ENCODE peak calls at places on chromosomes 16 and 17, in nine cellular contexts. One of them, this sample, is unnamed.

GRCh38 chr17:70021726-70022125 is 53.3 kb upstream of the KCNJ16 start:
- DNase-seq in stimulated activated naive CD8-positive, alpha-beta T cell treated with anti-CD3 and anti-CD28 coated beads, Interleukin-15, Interleukin-2, amounts not matched to agents 100 U/mL and 50 U/mL, for 24 hours: no peak
- DNase-seq in iPS DF 19.7: no peak
- DNase-seq in stimulated activated CD8-positive, alpha-beta memory T cell treated with anti-CD3 and anti-CD28 coated beads, Interleukin-2, amount 100 ng/mL, for 48 hours: no peak
- DNase-seq in T-helper 9 cell: no peak
- DNase-seq in endothelial cell: no peak
- DNase-seq in retinal pigment epithelial cell: peak
- DNase-seq in fibroblast of mammary gland: peak
- DNase-seq in pons: no peak
- DNase-seq in this sample: no peak

GRCh38 chr16:31099860-31100638 is 5.5 kb upstream of the VKORC1 start:
- DNase-seq in stimulated activated naive CD8-positive, alpha-beta T cell treated with anti-CD3 and anti-CD28 coated beads, Interleukin-15, Interleukin-2, amounts not matched to agents 100 U/mL and 50 U/mL, for 24 hours: no peak
- DNase-seq in iPS DF 19.7: no peak
- DNase-seq in stimulated activated CD8-positive, alpha-beta memory T cell treated with anti-CD3 and anti-CD28 coated beads, Interleukin-2, amount 100 ng/mL, for 48 hours: no peak
- DNase-seq in T-helper 9 cell: no peak
- DNase-seq in endothelial cell: no peak
- DNase-seq in retinal pigment epithelial cell: no peak
- DNase-seq in fibroblast of mammary gland: peak
- DNase-seq in pons: no peak
- DNase-seq in this sample: no peak

GRCh38 chr17:49695698-49696232 is 12.0 kb downstream of the SLC35B1 start:
- DNase-seq in stimulated activated naive CD8-positive, alpha-beta T cell treated with anti-CD3 and anti-CD28 coated beads, Interleukin-15, Interleukin-2, amounts not matched to agents 100 U/mL and 50 U/mL, for 24 hours: no peak
- DNase-seq in iPS DF 19.7: no peak
- DNase-seq in stimulated activated CD8-positive, alpha-beta memory T cell treated with anti-CD3 and anti-CD28 coated beads, Interleukin-2, amount 100 ng/mL, for 48 hours: no peak
- DNase-seq in T-helper 9 cell: no peak
- DNase-seq in endothelial cell: no peak
- DNase-seq in retinal pigment epithelial cell: no peak
- DNase-seq in fibroblast of mammary gland: no peak
- DNase-seq in pons: no peak
- DNase-seq in this sample: no peak

GRCh38 chr16:86697715-86698114 is 119.4 kb downstream of the FOXL1 start:
- DNase-seq in stimulated activated naive CD8-positive, alpha-beta T cell treated with anti-CD3 and anti-CD28 coated beads, Interleukin-15, Interleukin-2, amounts not matched to agents 100 U/mL and 50 U/mL, for 24 hours: no peak
- DNase-seq in iPS DF 19.7: no peak
- DNase-seq in stimulated activated CD8-positive, alpha-beta memory T cell treated with anti-CD3 and anti-CD28 coated beads, Interleukin-2, amount 100 ng/mL, for 48 hours: no peak
- DNase-seq in T-helper 9 cell: no peak
- DNase-seq in endothelial cell: no peak
- DNase-seq in retinal pigment epithelial cell: no peak
- DNase-seq in fibroblast of mammary gland: peak
- DNase-seq in pons: no peak
- DNase-seq in this sample: no peak

GRCh38 chr16:88772871-88773811 is 11.9 kb downstream of the PIEZO1 start:
- DNase-seq in stimulated activated naive CD8-positive, alpha-beta T cell treated with anti-CD3 and anti-CD28 coated beads, Interleukin-15, Interleukin-2, amounts not matched to agents 100 U/mL and 50 U/mL, for 24 hours: no peak
- DNase-seq in iPS DF 19.7: no peak
- DNase-seq in stimulated activated CD8-positive, alpha-beta memory T cell treated with anti-CD3 and anti-CD28 coated beads, Interleukin-2, amount 100 ng/mL, for 48 hours: no peak
- DNase-seq in T-helper 9 cell: no peak
- DNase-seq in endothelial cell: no peak
- DNase-seq in retinal pigment epithelial cell: no peak
- DNase-seq in fibroblast of mammary gland: peak
- DNase-seq in pons: no peak
- DNase-seq in this sample: no peak

GRCh38 chr17:55278173-55278748 is 13.5 kb downstream of the HLF start:
- DNase-seq in stimulated activated naive CD8-positive, alpha-beta T cell treated with anti-CD3 and anti-CD28 coated beads, Interleukin-15, Interleukin-2, amounts not matched to agents 100 U/mL and 50 U/mL, for 24 hours: no peak
- DNase-seq in iPS DF 19.7: no peak
- DNase-seq in stimulated activated CD8-positive, alpha-beta memory T cell treated with anti-CD3 and anti-CD28 coated beads, Interleukin-2, amount 100 ng/mL, for 48 hours: no peak
- DNase-seq in T-helper 9 cell: no peak
- DNase-seq in endothelial cell: no peak
- DNase-seq in retinal pigment epithelial cell: no peak
- DNase-seq in fibroblast of mammary gland: no peak
- DNase-seq in pons: no peak
- DNase-seq in this sample: no peak

GRCh38 chr17:57350266-57350665 is 93.9 kb downstream of the MSI2 start:
- DNase-seq in stimulated activated naive CD8-positive, alpha-beta T cell treated with anti-CD3 and anti-CD28 coated beads, Interleukin-15, Interleukin-2, amounts not matched to agents 100 U/mL and 50 U/mL, for 24 hours: no peak
- DNase-seq in iPS DF 19.7: no peak
- DNase-seq in stimulated activated CD8-positive, alpha-beta memory T cell treated with anti-CD3 and anti-CD28 coated beads, Interleukin-2, amount 100 ng/mL, for 48 hours: no peak
- DNase-seq in T-helper 9 cell: no peak
- DNase-seq in endothelial cell: no peak
- DNase-seq in retinal pigment epithelial cell: no peak
- DNase-seq in fibroblast of mammary gland: no peak
- DNase-seq in pons: no peak
- DNase-seq in this sample: no peak

GRCh38 chr16:31452631-31453106 is 6.6 kb upstream of the ARMC5 start:
- DNase-seq in stimulated activated naive CD8-positive, alpha-beta T cell treated with anti-CD3 and anti-CD28 coated beads, Interleukin-15, Interleukin-2, amounts not matched to agents 100 U/mL and 50 U/mL, for 24 hours: no peak
- DNase-seq in iPS DF 19.7: no peak
- DNase-seq in stimulated activated CD8-positive, alpha-beta memory T cell treated with anti-CD3 and anti-CD28 coated beads, Interleukin-2, amount 100 ng/mL, for 48 hours: no peak
- DNase-seq in T-helper 9 cell: no peak
- DNase-seq in endothelial cell: no peak
- DNase-seq in retinal pigment epithelial cell: peak
- DNase-seq in fibroblast of mammary gland: peak
- DNase-seq in pons: peak
- DNase-seq in this sample: no peak

GRCh38 chr17:70242781-70243437 is 73.6 kb downstream of the KCNJ2 start:
- DNase-seq in stimulated activated naive CD8-positive, alpha-beta T cell treated with anti-CD3 and anti-CD28 coated beads, Interleukin-15, Interleukin-2, amounts not matched to agents 100 U/mL and 50 U/mL, for 24 hours: no peak
- DNase-seq in iPS DF 19.7: no peak
- DNase-seq in stimulated activated CD8-positive, alpha-beta memory T cell treated with anti-CD3 and anti-CD28 coated beads, Interleukin-2, amount 100 ng/mL, for 48 hours: no peak
- DNase-seq in T-helper 9 cell: no peak
- DNase-seq in endothelial cell: no peak
- DNase-seq in retinal pigment epithelial cell: no peak
- DNase-seq in fibroblast of mammary gland: peak
- DNase-seq in pons: no peak
- DNase-seq in this sample: no peak

GRCh38 chr16:47198180-47198575 is 54.4 kb upstream of the NETO2 start:
- DNase-seq in stimulated activated naive CD8-positive, alpha-beta T cell treated with anti-CD3 and anti-CD28 coated beads, Interleukin-15, Interleukin-2, amounts not matched to agents 100 U/mL and 50 U/mL, for 24 hours: no peak
- DNase-seq in iPS DF 19.7: no peak
- DNase-seq in stimulated activated CD8-positive, alpha-beta memory T cell treated with anti-CD3 and anti-CD28 coated beads, Interleukin-2, amount 100 ng/mL, for 48 hours: no peak
- DNase-seq in T-helper 9 cell: no peak
- DNase-seq in endothelial cell: no peak
- DNase-seq in retinal pigment epithelial cell: no peak
- DNase-seq in fibroblast of mammary gland: peak
- DNase-seq in pons: no peak
- DNase-seq in this sample: no peak

GRCh38 chr17:10797848-10798328 is 6.0 kb downstream of the TMEM238L start:
- DNase-seq in stimulated activated naive CD8-positive, alpha-beta T cell treated with anti-CD3 and anti-CD28 coated beads, Interleukin-15, Interleukin-2, amounts not matched to agents 100 U/mL and 50 U/mL, for 24 hours: no peak
- DNase-seq in iPS DF 19.7: no peak
- DNase-seq in stimulated activated CD8-positive, alpha-beta memory T cell treated with anti-CD3 and anti-CD28 coated beads, Interleukin-2, amount 100 ng/mL, for 48 hours: no peak
- DNase-seq in T-helper 9 cell: no peak
- DNase-seq in endothelial cell: no peak
- DNase-seq in retinal pigment epithelial cell: no peak
- DNase-seq in fibroblast of mammary gland: no peak
- DNase-seq in pons: no peak
- DNase-seq in this sample: no peak

GRCh38 chr17:79777166-79777843 is 643 bp upstream of the CBX2 start:
- DNase-seq in stimulated activated naive CD8-positive, alpha-beta T cell treated with anti-CD3 and anti-CD28 coated beads, Interleukin-15, Interleukin-2, amounts not matched to agents 100 U/mL and 50 U/mL, for 24 hours: peak
- DNase-seq in iPS DF 19.7: no peak
- DNase-seq in stimulated activated CD8-positive, alpha-beta memory T cell treated with anti-CD3 and anti-CD28 coated beads, Interleukin-2, amount 100 ng/mL, for 48 hours: no peak
- DNase-seq in T-helper 9 cell: no peak
- DNase-seq in endothelial cell: peak
- DNase-seq in retinal pigment epithelial cell: no peak
- DNase-seq in fibroblast of mammary gland: peak
- DNase-seq in pons: peak
- DNase-seq in this sample: no peak

GRCh38 chr16:1708768-1709180 is 2.8 kb downstream of the MAPK8IP3 start:
- DNase-seq in stimulated activated naive CD8-positive, alpha-beta T cell treated with anti-CD3 and anti-CD28 coated beads, Interleukin-15, Interleukin-2, amounts not matched to agents 100 U/mL and 50 U/mL, for 24 hours: no peak
- DNase-seq in iPS DF 19.7: no peak
- DNase-seq in stimulated activated CD8-positive, alpha-beta memory T cell treated with anti-CD3 and anti-CD28 coated beads, Interleukin-2, amount 100 ng/mL, for 48 hours: no peak
- DNase-seq in T-helper 9 cell: no peak
- DNase-seq in endothelial cell: no peak
- DNase-seq in retinal pigment epithelial cell: no peak
- DNase-seq in fibroblast of mammary gland: peak
- DNase-seq in pons: no peak
- DNase-seq in this sample: no peak

GRCh38 chr17:36550491-36551417 is 6.0 kb downstream of the GGNBP2 start:
- DNase-seq in stimulated activated naive CD8-positive, alpha-beta T cell treated with anti-CD3 and anti-CD28 coated beads, Interleukin-15, Interleukin-2, amounts not matched to agents 100 U/mL and 50 U/mL, for 24 hours: no peak
- DNase-seq in iPS DF 19.7: no peak
- DNase-seq in stimulated activated CD8-positive, alpha-beta memory T cell treated with anti-CD3 and anti-CD28 coated beads, Interleukin-2, amount 100 ng/mL, for 48 hours: no peak
- DNase-seq in T-helper 9 cell: no peak
- DNase-seq in endothelial cell: no peak
- DNase-seq in retinal pigment epithelial cell: no peak
- DNase-seq in fibroblast of mammary gland: no peak
- DNase-seq in pons: peak
- DNase-seq in this sample: no peak

GRCh38 chr17:4537451-4538235 is 17.5 kb downstream of the MYBBP1A start:
- DNase-seq in stimulated activated naive CD8-positive, alpha-beta T cell treated with anti-CD3 and anti-CD28 coated beads, Interleukin-15, Interleukin-2, amounts not matched to agents 100 U/mL and 50 U/mL, for 24 hours: no peak
- DNase-seq in iPS DF 19.7: no peak
- DNase-seq in stimulated activated CD8-positive, alpha-beta memory T cell treated with anti-CD3 and anti-CD28 coated beads, Interleukin-2, amount 100 ng/mL, for 48 hours: no peak
- DNase-seq in T-helper 9 cell: no peak
- DNase-seq in endothelial cell: no peak
- DNase-seq in retinal pigment epithelial cell: no peak
- DNase-seq in fibroblast of mammary gland: no peak
- DNase-seq in pons: peak
- DNase-seq in this sample: no peak

GRCh38 chr16:77794586-77794985 is 6.2 kb downstream of the VAT1L start:
- DNase-seq in stimulated activated naive CD8-positive, alpha-beta T cell treated with anti-CD3 and anti-CD28 coated beads, Interleukin-15, Interleukin-2, amounts not matched to agents 100 U/mL and 50 U/mL, for 24 hours: no peak
- DNase-seq in iPS DF 19.7: no peak
- DNase-seq in stimulated activated CD8-positive, alpha-beta memory T cell treated with anti-CD3 and anti-CD28 coated beads, Interleukin-2, amount 100 ng/mL, for 48 hours: no peak
- DNase-seq in T-helper 9 cell: no peak
- DNase-seq in endothelial cell: no peak
- DNase-seq in retinal pigment epithelial cell: no peak
- DNase-seq in fibroblast of mammary gland: peak
- DNase-seq in pons: no peak
- DNase-seq in this sample: no peak

GRCh38 chr16:27374794-27375499 is 27.0 kb upstream of the IL21R start:
- DNase-seq in stimulated activated naive CD8-positive, alpha-beta T cell treated with anti-CD3 and anti-CD28 coated beads, Interleukin-15, Interleukin-2, amounts not matched to agents 100 U/mL and 50 U/mL, for 24 hours: peak
- DNase-seq in iPS DF 19.7: peak
- DNase-seq in stimulated activated CD8-positive, alpha-beta memory T cell treated with anti-CD3 and anti-CD28 coated beads, Interleukin-2, amount 100 ng/mL, for 48 hours: peak
- DNase-seq in T-helper 9 cell: peak
- DNase-seq in endothelial cell: peak
- DNase-seq in retinal pigment epithelial cell: no peak
- DNase-seq in fibroblast of mammary gland: peak
- DNase-seq in pons: peak
- DNase-seq in this sample: peak

GRCh38 chr16:87506423-87507350 is 13.9 kb upstream of the ZCCHC14 start:
- DNase-seq in stimulated activated naive CD8-positive, alpha-beta T cell treated with anti-CD3 and anti-CD28 coated beads, Interleukin-15, Interleukin-2, amounts not matched to agents 100 U/mL and 50 U/mL, for 24 hours: no peak
- DNase-seq in iPS DF 19.7: no peak
- DNase-seq in stimulated activated CD8-positive, alpha-beta memory T cell treated with anti-CD3 and anti-CD28 coated beads, Interleukin-2, amount 100 ng/mL, for 48 hours: no peak
- DNase-seq in T-helper 9 cell: no peak
- DNase-seq in endothelial cell: no peak
- DNase-seq in retinal pigment epithelial cell: no peak
- DNase-seq in fibroblast of mammary gland: no peak
- DNase-seq in pons: peak
- DNase-seq in this sample: no peak

GRCh38 chr17:81731271-81731670 is 19.2 kb downstream of the SLC25A10 start:
- DNase-seq in stimulated activated naive CD8-positive, alpha-beta T cell treated with anti-CD3 and anti-CD28 coated beads, Interleukin-15, Interleukin-2, amounts not matched to agents 100 U/mL and 50 U/mL, for 24 hours: no peak
- DNase-seq in iPS DF 19.7: no peak
- DNase-seq in stimulated activated CD8-positive, alpha-beta memory T cell treated with anti-CD3 and anti-CD28 coated beads, Interleukin-2, amount 100 ng/mL, for 48 hours: no peak
- DNase-seq in T-helper 9 cell: no peak
- DNase-seq in endothelial cell: no peak
- DNase-seq in retinal pigment epithelial cell: peak
- DNase-seq in fibroblast of mammary gland: no peak
- DNase-seq in pons: no peak
- DNase-seq in this sample: no peak

GRCh38 chr16:31493506-31494125 is 10.7 kb downstream of the SLC5A2 start:
- DNase-seq in stimulated activated naive CD8-positive, alpha-beta T cell treated with anti-CD3 and anti-CD28 coated beads, Interleukin-15, Interleukin-2, amounts not matched to agents 100 U/mL and 50 U/mL, for 24 hours: no peak
- DNase-seq in iPS DF 19.7: no peak
- DNase-seq in stimulated activated CD8-positive, alpha-beta memory T cell treated with anti-CD3 and anti-CD28 coated beads, Interleukin-2, amount 100 ng/mL, for 48 hours: no peak
- DNase-seq in T-helper 9 cell: no peak
- DNase-seq in endothelial cell: no peak
- DNase-seq in retinal pigment epithelial cell: no peak
- DNase-seq in fibroblast of mammary gland: no peak
- DNase-seq in pons: no peak
- DNase-seq in this sample: no peak

GRCh38 chr17:49598918-49599317 is 23.2 kb downstream of the NXPH3 start:
- DNase-seq in stimulated activated naive CD8-positive, alpha-beta T cell treated with anti-CD3 and anti-CD28 coated beads, Interleukin-15, Interleukin-2, amounts not matched to agents 100 U/mL and 50 U/mL, for 24 hours: no peak
- DNase-seq in iPS DF 19.7: no peak
- DNase-seq in stimulated activated CD8-positive, alpha-beta memory T cell treated with anti-CD3 and anti-CD28 coated beads, Interleukin-2, amount 100 ng/mL, for 48 hours: no peak
- DNase-seq in T-helper 9 cell: no peak
- DNase-seq in endothelial cell: no peak
- DNase-seq in retinal pigment epithelial cell: no peak
- DNase-seq in fibroblast of mammary gland: no peak
- DNase-seq in pons: no peak
- DNase-seq in this sample: no peak